ENCODE peak calls at places on chromosomes 2 and 18, in ten cellular contexts. One of them, this sample, is unnamed.

GRCh38 chr2:33577084-33577483 is 22.0 kb downstream of the FAM98A start:
- DNase-seq in OCI-LY7: no peak
- DNase-seq in dorsolateral prefrontal cortex: peak; percentile 19
- DNase-seq in CD4-positive, alpha-beta memory T cell: no peak
- DNase-seq in left lung: no peak
- DNase-seq in thoracic aorta: no peak
- DNase-seq in psoas muscle: no peak
- DNase-seq in lung: no peak
- DNase-seq in cardiac muscle cell: no peak
- DNase-seq in left ventricle myocardium inferior: no peak
- DNase-seq in this sample: no peak

GRCh38 chr2:121485039-121485438 is 45.6 kb upstream of the RNU4ATAC start:
- DNase-seq in cardiac muscle cell: no peak
- DNase-seq in left lung: no peak
- DNase-seq in dorsolateral prefrontal cortex: no peak
- DNase-seq in lung: no peak
- DNase-seq in left ventricle myocardium inferior: no peak
- DNase-seq in thoracic aorta: no peak
- DNase-seq in OCI-LY7: no peak
- DNase-seq in CD4-positive, alpha-beta memory T cell: no peak
- DNase-seq in psoas muscle: no peak
- DNase-seq in this sample: no peak

GRCh38 chr2:26655611-26656195 is 14.5 kb upstream of the CIB4 start:
- DNase-seq in CD4-positive, alpha-beta memory T cell: no peak
- DNase-seq in OCI-LY7: no peak
- DNase-seq in cardiac muscle cell: no peak
- DNase-seq in thoracic aorta: no peak
- DNase-seq in psoas muscle: no peak
- DNase-seq in lung: no peak
- DNase-seq in left ventricle myocardium inferior: no peak
- DNase-seq in left lung: no peak
- DNase-seq in dorsolateral prefrontal cortex: no peak
- DNase-seq in this sample: no peak

GRCh38 chr18:57441395-57441794 is 6.2 kb downstream of the ONECUT2 start:
- DNase-seq in dorsolateral prefrontal cortex: no peak
- DNase-seq in OCI-LY7: no peak
- DNase-seq in left lung: no peak
- DNase-seq in CD4-positive, alpha-beta memory T cell: no peak
- DNase-seq in cardiac muscle cell: no peak
- DNase-seq in left ventricle myocardium inferior: no peak
- DNase-seq in lung: no peak
- DNase-seq in thoracic aorta: no peak
- DNase-seq in psoas muscle: no peak
- DNase-seq in this sample: no peak

GRCh38 chr18:46246101-46246500 is 141.9 kb downstream of the HAUS1 start:
- DNase-seq in lung: no peak
- DNase-seq in OCI-LY7: no peak
- DNase-seq in CD4-positive, alpha-beta memory T cell: no peak
- DNase-seq in left lung: no peak
- DNase-seq in cardiac muscle cell: no peak
- DNase-seq in dorsolateral prefrontal cortex: no peak
- DNase-seq in left ventricle myocardium inferior: no peak
- DNase-seq in psoas muscle: no peak
- DNase-seq in thoracic aorta: no peak
- DNase-seq in this sample: no peak

GRCh38 chr2:6310186-6310909 is 555.4 kb downstream of the CMPK2 start:
- DNase-seq in thoracic aorta: no peak
- DNase-seq in CD4-positive, alpha-beta memory T cell: no peak
- DNase-seq in left lung: no peak
- DNase-seq in cardiac muscle cell: no peak
- DNase-seq in left ventricle myocardium inferior: no peak
- DNase-seq in lung: no peak
- DNase-seq in psoas muscle: no peak
- DNase-seq in OCI-LY7: peak; percentile 72
- DNase-seq in dorsolateral prefrontal cortex: no peak
- DNase-seq in this sample: no peak

GRCh38 chr2:238458641-238459040 is 31.9 kb downstream of the ASB1 start:
- DNase-seq in psoas muscle: peak; percentile 64
- DNase-seq in left lung: no peak
- DNase-seq in thoracic aorta: no peak
- DNase-seq in CD4-positive, alpha-beta memory T cell: no peak
- DNase-seq in OCI-LY7: no peak
- DNase-seq in cardiac muscle cell: no peak
- DNase-seq in lung: no peak
- DNase-seq in left ventricle myocardium inferior: no peak
- DNase-seq in dorsolateral prefrontal cortex: no peak
- DNase-seq in this sample: no peak

GRCh38 chr2:236143811-236144210 is 24.4 kb downstream of the GBX2 start:
- DNase-seq in thoracic aorta: no peak
- DNase-seq in left lung: no peak
- DNase-seq in left ventricle myocardium inferior: no peak
- DNase-seq in psoas muscle: no peak
- DNase-seq in OCI-LY7: no peak
- DNase-seq in CD4-positive, alpha-beta memory T cell: no peak
- DNase-seq in dorsolateral prefrontal cortex: no peak
- DNase-seq in lung: no peak
- DNase-seq in cardiac muscle cell: no peak
- DNase-seq in this sample: no peak

GRCh38 chr2:120224256-120224655 is 1.1 kb upstream of the TMEM185B start:
- DNase-seq in psoas muscle: peak; percentile 45
- DNase-seq in left lung: peak; percentile 31
- DNase-seq in left ventricle myocardium inferior: no peak
- DNase-seq in cardiac muscle cell: no peak
- DNase-seq in thoracic aorta: no peak
- DNase-seq in dorsolateral prefrontal cortex: no peak
- DNase-seq in CD4-positive, alpha-beta memory T cell: no peak
- DNase-seq in lung: no peak
- DNase-seq in OCI-LY7: no peak
- DNase-seq in this sample: no peak

GRCh38 chr2:183038341-183039300 is at the start of gene NCKAP1:
- DNase-seq in OCI-LY7: peak; percentile 66
- DNase-seq in psoas muscle: peak; percentile 96
- DNase-seq in thoracic aorta: peak; percentile 43
- DNase-seq in cardiac muscle cell: peak; percentile 91
- DNase-seq in CD4-positive, alpha-beta memory T cell: peak; percentile 86
- DNase-seq in left lung: peak; percentile 87
- DNase-seq in dorsolateral prefrontal cortex: peak; percentile 72
- DNase-seq in left ventricle myocardium inferior: peak; percentile 93
- DNase-seq in lung: peak; percentile 89
- DNase-seq in this sample: peak; percentile 17

GRCh38 chr2:237141556-237141955 is 55.9 kb downstream of the COPS8 start:
- DNase-seq in thoracic aorta: no peak
- DNase-seq in psoas muscle: peak; percentile 42
- DNase-seq in OCI-LY7: no peak
- DNase-seq in CD4-positive, alpha-beta memory T cell: no peak
- DNase-seq in dorsolateral prefrontal cortex: no peak
- DNase-seq in left ventricle myocardium inferior: no peak
- DNase-seq in lung: no peak
- DNase-seq in cardiac muscle cell: no peak
- DNase-seq in left lung: no peak
- DNase-seq in this sample: no peak

GRCh38 chr18:79803611-79804051 is 5.9 kb downstream of the KCNG2 start:
- DNase-seq in cardiac muscle cell: no peak
- DNase-seq in OCI-LY7: no peak
- DNase-seq in dorsolateral prefrontal cortex: no peak
- DNase-seq in thoracic aorta: no peak
- DNase-seq in left ventricle myocardium inferior: no peak
- DNase-seq in CD4-positive, alpha-beta memory T cell: no peak
- DNase-seq in psoas muscle: no peak
- DNase-seq in left lung: no peak
- DNase-seq in lung: no peak
- DNase-seq in this sample: no peak

GRCh38 chr2:43251171-43251731 is 24.8 kb upstream of the ZFP36L2 start:
- DNase-seq in left lung: no peak
- DNase-seq in CD4-positive, alpha-beta memory T cell: no peak
- DNase-seq in dorsolateral prefrontal cortex: no peak
- DNase-seq in psoas muscle: no peak
- DNase-seq in cardiac muscle cell: peak; percentile 32
- DNase-seq in lung: no peak
- DNase-seq in OCI-LY7: no peak
- DNase-seq in left ventricle myocardium inferior: no peak
- DNase-seq in thoracic aorta: no peak
- DNase-seq in this sample: no peak

DNA sequence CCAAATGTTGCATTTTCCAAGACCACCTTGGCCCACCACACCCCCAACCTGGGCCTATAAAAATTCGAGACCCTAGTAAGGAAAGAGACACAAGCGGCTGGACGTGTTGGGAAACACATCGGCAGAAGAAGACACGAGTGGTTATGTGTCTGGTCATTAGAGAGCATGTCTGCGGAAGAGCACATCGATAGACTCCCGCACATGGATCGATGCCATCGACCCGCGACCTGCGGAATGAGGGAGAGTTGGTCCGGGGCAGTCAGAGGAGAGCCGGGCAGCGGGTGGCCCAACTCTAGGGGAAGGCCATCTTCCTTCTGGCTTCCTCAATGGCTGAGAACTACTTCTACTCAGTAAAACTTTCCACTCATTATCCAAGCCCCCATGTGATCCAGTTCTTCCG is 219.4 kb downstream of the TGIF1 start:
- DNase-seq in cardiac muscle cell: no peak
- DNase-seq in lung: no peak
- DNase-seq in OCI-LY7: no peak
- DNase-seq in left ventricle myocardium inferior: no peak
- DNase-seq in left lung: no peak
- DNase-seq in thoracic aorta: no peak
- DNase-seq in psoas muscle: no peak
- DNase-seq in CD4-positive, alpha-beta memory T cell: no peak
- DNase-seq in dorsolateral prefrontal cortex: no peak
- DNase-seq in this sample: no peak
- H3K27ac ChIP-seq in cardiac muscle cell: no peak overlapping the region
- H3K27ac ChIP-seq in lung: no peak overlapping the region
- H3K27ac ChIP-seq in OCI-LY7: no peak overlapping the region
- H3K27ac ChIP-seq in left ventricle myocardium inferior: no peak overlapping the region
- H3K27ac ChIP-seq in left lung: no peak overlapping the region
- H3K27ac ChIP-seq in thoracic aorta: no peak overlapping the region
- H3K27ac ChIP-seq in psoas muscle: no peak overlapping the region
- H3K27ac ChIP-seq in CD4-positive, alpha-beta memory T cell: no peak overlapping the region
- H3K27ac ChIP-seq in dorsolateral prefrontal cortex: no peak overlapping the region
- H3K27ac ChIP-seq in this sample: no peak overlapping the region

GRCh38 chr2:73841912-73842738 is 13.4 kb downstream of the STAMBP start:
- DNase-seq in left lung: no peak
- DNase-seq in OCI-LY7: no peak
- DNase-seq in CD4-positive, alpha-beta memory T cell: no peak
- DNase-seq in thoracic aorta: no peak
- DNase-seq in left ventricle myocardium inferior: no peak
- DNase-seq in lung: no peak
- DNase-seq in cardiac muscle cell: no peak
- DNase-seq in dorsolateral prefrontal cortex: no peak
- DNase-seq in psoas muscle: no peak
- DNase-seq in this sample: no peak
- H3K4me3 ChIP-seq in left lung: no peak overlapping the region
- H3K4me3 ChIP-seq in OCI-LY7: no peak overlapping the region
- H3K4me3 ChIP-seq in CD4-positive, alpha-beta memory T cell: no peak overlapping the region
- H3K4me3 ChIP-seq in thoracic aorta: no peak overlapping the region
- H3K4me3 ChIP-seq in left ventricle myocardium inferior: no peak overlapping the region
- H3K4me3 ChIP-seq in lung: no peak overlapping the region
- H3K4me3 ChIP-seq in cardiac muscle cell: no peak overlapping the region
- H3K4me3 ChIP-seq in dorsolateral prefrontal cortex: no peak overlapping the region
- H3K4me3 ChIP-seq in psoas muscle: no peak overlapping the region
- H3K4me3 ChIP-seq in this sample: no peak overlapping the region

GRCh38 chr2:101697124-101697793 is at the start of gene MAP4K4:
- DNase-seq in OCI-LY7: peak; percentile 87
- DNase-seq in psoas muscle: peak; percentile 91
- DNase-seq in left ventricle myocardium inferior: peak; percentile 92
- DNase-seq in lung: peak; percentile 83
- DNase-seq in left lung: peak; percentile 89
- DNase-seq in cardiac muscle cell: peak; percentile 85
- DNase-seq in dorsolateral prefrontal cortex: peak; percentile 75
- DNase-seq in CD4-positive, alpha-beta memory T cell: peak; percentile 67
- DNase-seq in thoracic aorta: peak; percentile 56
- DNase-seq in this sample: peak; percentile 27

GRCh38 chr2:101699191-101699938 is 1.9 kb downstream of the MAP4K4 start:
- DNase-seq in CD4-positive, alpha-beta memory T cell: peak; percentile 37
- DNase-seq in lung: no peak
- DNase-seq in OCI-LY7: peak; percentile 51
- DNase-seq in cardiac muscle cell: no peak
- DNase-seq in dorsolateral prefrontal cortex: no peak
- DNase-seq in thoracic aorta: no peak
- DNase-seq in psoas muscle: no peak
- DNase-seq in left ventricle myocardium inferior: no peak
- DNase-seq in left lung: no peak
- DNase-seq in this sample: no peak

GRCh38 chr2:101697794-101698418 is 399 bp downstream of the MAP4K4 start:
- DNase-seq in CD4-positive, alpha-beta memory T cell: peak; percentile 26
- DNase-seq in left lung: no peak
- DNase-seq in left ventricle myocardium inferior: no peak
- DNase-seq in thoracic aorta: no peak
- DNase-seq in OCI-LY7: peak; percentile 45
- DNase-seq in dorsolateral prefrontal cortex: no peak
- DNase-seq in psoas muscle: peak; percentile 43
- DNase-seq in lung: no peak
- DNase-seq in cardiac muscle cell: peak; percentile 56
- DNase-seq in this sample: no peak

GRCh38 chr2:101698419-101699190 is 1.1 kb downstream of the MAP4K4 start:
- DNase-seq in left lung: no peak
- DNase-seq in CD4-positive, alpha-beta memory T cell: peak; percentile 17
- DNase-seq in left ventricle myocardium inferior: no peak
- DNase-seq in cardiac muscle cell: peak; percentile 22
- DNase-seq in dorsolateral prefrontal cortex: no peak
- DNase-seq in psoas muscle: no peak
- DNase-seq in lung: no peak
- DNase-seq in thoracic aorta: no peak
- DNase-seq in OCI-LY7: peak; percentile 50
- DNase-seq in this sample: no peak

DNA sequence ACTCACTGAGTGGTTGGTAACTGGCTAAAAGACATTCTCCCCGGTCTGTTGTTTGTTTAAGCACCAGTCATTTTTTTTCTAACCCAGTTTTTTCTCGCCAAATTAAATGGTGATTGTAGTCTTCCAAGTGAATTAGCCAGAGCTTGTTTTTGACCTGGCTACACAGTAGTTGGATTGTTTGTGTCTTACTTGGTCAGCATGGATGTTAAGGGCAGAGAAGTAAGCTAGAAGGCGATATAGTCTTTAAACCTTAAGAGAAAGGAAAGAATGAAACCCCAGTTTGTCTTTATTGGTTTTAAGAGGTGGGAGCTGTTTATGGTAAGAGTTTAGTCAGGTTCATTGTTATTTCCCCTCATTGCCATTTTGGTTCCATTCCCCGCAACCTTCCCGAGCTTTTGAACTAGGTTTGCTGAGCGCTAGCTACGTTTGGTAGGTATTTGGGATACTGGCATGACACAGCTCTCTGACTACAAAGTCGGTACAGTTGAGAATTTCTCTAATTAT is 2.5 kb downstream of the MAP4K4 start:
- DNase-seq in left lung: no peak
- DNase-seq in cardiac muscle cell: peak; percentile 14
- DNase-seq in left ventricle myocardium inferior: no peak
- DNase-seq in OCI-LY7: no peak
- DNase-seq in CD4-positive, alpha-beta memory T cell: no peak
- DNase-seq in dorsolateral prefrontal cortex: no peak
- DNase-seq in thoracic aorta: no peak
- DNase-seq in psoas muscle: no peak
- DNase-seq in lung: no peak
- DNase-seq in this sample: no peak
- H3K27ac ChIP-seq in left lung: no peak overlapping the region
- H3K27ac ChIP-seq in cardiac muscle cell: no peak overlapping the region
- H3K27ac ChIP-seq in left ventricle myocardium inferior: peak overlapping the region; percentile 95
- H3K27ac ChIP-seq in OCI-LY7: peak overlapping the region; percentile 78
- H3K27ac ChIP-seq in CD4-positive, alpha-beta memory T cell: peak overlapping the region; percentile 66
- H3K27ac ChIP-seq in dorsolateral prefrontal cortex: peak overlapping the region; percentile 81
- H3K27ac ChIP-seq in thoracic aorta: no peak overlapping the region
- H3K27ac ChIP-seq in psoas muscle: peak overlapping the region; percentile 36
- H3K27ac ChIP-seq in lung: peak overlapping the region; percentile 100
- H3K27ac ChIP-seq in this sample: peak overlapping the region; percentile 93

GRCh38 chr2:74567862-74568261 is 13.3 kb downstream of the DOK1 start:
- DNase-seq in OCI-LY7: no peak
- DNase-seq in left ventricle myocardium inferior: no peak
- DNase-seq in lung: no peak
- DNase-seq in dorsolateral prefrontal cortex: no peak
- DNase-seq in psoas muscle: no peak
- DNase-seq in CD4-positive, alpha-beta memory T cell: no peak
- DNase-seq in thoracic aorta: no peak
- DNase-seq in left lung: no peak
- DNase-seq in cardiac muscle cell: no peak
- DNase-seq in this sample: no peak
- H3K4me3 ChIP-seq in OCI-LY7: no peak overlapping the region
- H3K4me3 ChIP-seq in left ventricle myocardium inferior: no peak overlapping the region
- H3K4me3 ChIP-seq in lung: no peak overlapping the region
- H3K4me3 ChIP-seq in dorsolateral prefrontal cortex: no peak overlapping the region
- H3K4me3 ChIP-seq in psoas muscle: no peak overlapping the region
- H3K4me3 ChIP-seq in CD4-positive, alpha-beta memory T cell: no peak overlapping the region
- H3K4me3 ChIP-seq in thoracic aorta: no peak overlapping the region
- H3K4me3 ChIP-seq in left lung: no peak overlapping the region
- H3K4me3 ChIP-seq in cardiac muscle cell: no peak overlapping the region
- H3K4me3 ChIP-seq in this sample: no peak overlapping the region